ENCODE peak calls at places on chromosomes 5 and 9, in five cellular contexts. P, L, M, T and E are unnamed samples.

GRCh38 chr5:58983496-58983895 is 400.6 kb downstream of the RAB3C start:
- DNase-seq in T (no peak), P (no peak), M (no peak), L (no peak), E (no peak)

GRCh38 chr5:96146675-96147074 is 185.0 kb upstream of the ELL2 start:
- DNase-seq in M (no peak), T (peak), P (no peak), L (no peak), E (no peak)

GRCh38 chr9:14455243-14455642 is 141.3 kb upstream of the NFIB start:
- DNase-seq in P (no peak), T (no peak), L (no peak), M (no peak), E (no peak)

GRCh38 chr9:117672397-117672796 is 31.8 kb upstream of the TLR4 start:
- DNase-seq in T (no peak), L (no peak), P (no peak), M (no peak), E (peak)

GRCh38 chr9:130345993-130346385 is 80.4 kb downstream of the HMCN2 start:
- DNase-seq in T (no peak), P (no peak), M (no peak), L (no peak), E (no peak)

GRCh38 chr5:7926296-7926695 is 57.3 kb downstream of the MTRR start:
- DNase-seq in L (no peak), P (no peak), T (no peak), M (no peak), E (peak)

GRCh38 chr9:111582888-111583287 is 16.6 kb downstream of the PTGR1 start:
- DNase-seq in M (no peak), P (no peak), L (no peak), T (no peak), E (peak)

GRCh38 chr5:142888469-142889085 is 118.4 kb downstream of the ARHGAP26 start:
- DNase-seq in P (peak), M (no peak), L (no peak), T (peak), E (no peak)

GRCh38 chr9:77901771-77902170 is 129.8 kb downstream of the GNAQ start:
- DNase-seq in P (no peak), L (no peak), T (no peak), M (no peak), E (no peak)

GRCh38 chr9:130713286-130713975 is 19.9 kb downstream of the EXOSC2 start:
- DNase-seq in T (peak), L (peak), M (no peak), P (peak), E (no peak)

GRCh38 chr5:16410338-16410737 is 55.3 kb downstream of the ZNF622 start:
- DNase-seq in M (no peak), T (no peak), P (no peak), L (no peak), E (no peak)

GRCh38 chr5:445591-445990 is 2.6 kb downstream of the EXOC3 start:
- DNase-seq in P (no peak), L (peak), M (no peak), T (no peak), E (no peak)

GRCh38 chr5:179839328-179840256 is 18.9 kb downstream of the SQSTM1 start:
- DNase-seq in T (no peak), M (no peak), L (no peak), P (peak), E (no peak)